ENCODE peak calls at places on chromosomes 2 and 18, in eight cellular contexts. L is cardiac muscle cell, Y is astrocyte of the spinal cord, K is Calu3, N is AG08396, J is HS-27A, O is coronary artery, P is hypothalamus. S is an unnamed sample.

GRCh38 chr2:72961853-72962468 is 44.6 kb downstream of the EMX1 start:
- DNase-seq in P (no peak), O (no peak), L (no peak), J (no peak), Y (no peak), K (no peak), N (no peak), S (no peak)

GRCh38 chr2:54572636-54573531 is 116.8 kb downstream of the SPTBN1 start:
- DNase-seq in N (no peak), P (no peak), L (peak), K (no peak), Y (peak), O (no peak), J (no peak), S (peak)

GRCh38 chr2:136008205-136008865 is 22.9 kb upstream of the DARS1 start:
- DNase-seq in N (no peak), J (no peak), L (no peak), Y (no peak), K (no peak), O (no peak), P (no peak), S (peak)

GRCh38 chr18:55839350-55839749 is 251.4 kb upstream of the TCF4 start:
- DNase-seq in Y (peak), K (no peak), P (no peak), J (no peak), O (no peak), N (peak), L (peak), S (no peak)

GRCh38 chr18:79523221-79523737 is 127.5 kb downstream of the NFATC1 start:
- DNase-seq in Y (no peak), N (no peak), P (no peak), L (no peak), O (peak), K (no peak), J (no peak), S (peak)

GRCh38 chr2:199019898-199020507 is 437.7 kb downstream of the SATB2 start:
- DNase-seq in P (no peak), Y (peak), K (peak), L (peak), N (peak), O (no peak), J (no peak), S (no peak)

GRCh38 chr2:174012347-174013309 is 47.5 kb upstream of the SP3 start:
- DNase-seq in Y (peak), L (peak), N (peak), K (no peak), P (peak), J (no peak), O (no peak), S (no peak)

GRCh38 chr2:40315684-40316083 is 136.2 kb downstream of the SLC8A1 start:
- DNase-seq in L (peak), K (no peak), J (no peak), Y (peak), N (no peak), O (no peak), P (no peak), S (no peak)

GRCh38 chr2:240463274-240463865 is 27.9 kb downstream of the GPC1 start:
- DNase-seq in L (no peak), Y (no peak), P (no peak), N (no peak), O (peak), K (peak), J (no peak), S (no peak)

GRCh38 chr2:134315471-134315870 is 61.6 kb downstream of the MGAT5 start:
- DNase-seq in P (no peak), Y (no peak), N (no peak), J (no peak), L (no peak), O (no peak), K (no peak), S (no peak)

GRCh38 chr2:85439986-85440385 is 21.5 kb downstream of the SH2D6 start:
- DNase-seq in O (no peak), L (no peak), Y (no peak), K (no peak), N (no peak), P (no peak), J (no peak), S (no peak)

GRCh38 chr2:20803974-20804373 is 18.9 kb downstream of the LDAH start:
- DNase-seq in Y (no peak), L (no peak), N (no peak), P (no peak), K (no peak), O (no peak), J (no peak), S (no peak)

GRCh38 chr2:28394331-28394877 is 1.7 kb downstream of the FOSL2 start:
- DNase-seq in Y (peak), L (peak), J (no peak), O (no peak), N (peak), P (no peak), K (peak), S (no peak)

GRCh38 chr2:37523861-37524362 is 147.5 kb downstream of the CDC42EP3 start:
- DNase-seq in Y (peak), P (no peak), N (peak), L (peak), K (no peak), J (no peak), O (no peak), S (no peak)

GRCh38 chr2:7068447-7068846 is 151.2 kb downstream of the RNF144A start:
- DNase-seq in K (no peak), P (no peak), O (no peak), J (no peak), N (no peak), L (no peak), Y (no peak), S (no peak)

GRCh38 chr2:26678026-26678425 is 14.5 kb upstream of the KCNK3 start:
- DNase-seq in O (no peak), N (no peak), L (peak), J (no peak), P (no peak), K (no peak), Y (no peak), S (no peak)

GRCh38 chr2:231664727-231665126 is 43.6 kb upstream of the PTMA start:
- DNase-seq in K (no peak), O (no peak), N (no peak), Y (no peak), P (no peak), L (no peak), J (no peak), S (no peak)

GRCh38 chr2:100561191-100561590 is 1.6 kb upstream of the PDCL3 start:
- DNase-seq in P (no peak), L (no peak), K (no peak), J (no peak), O (no peak), Y (no peak), N (no peak), S (no peak)

GRCh38 chr18:68714356-68714706 is 577 bp downstream of the TMX3 start:
- DNase-seq in K (peak), J (no peak), P (no peak), L (no peak), N (peak), Y (peak), O (no peak), S (no peak)

GRCh38 chr2:195428673-195429072 is 228.4 kb upstream of the SLC39A10 start:
- DNase-seq in L (no peak), Y (no peak), J (no peak), P (no peak), O (no peak), K (no peak), N (no peak), S (no peak)

GRCh38 chr2:132489150-132489549 is 72.5 kb downstream of the GPR39 start:
- DNase-seq in O (no peak), K (no peak), J (no peak), P (no peak), L (peak), N (peak), Y (peak), S (no peak)

GRCh38 chr2:136000502-136000901 is 15.1 kb upstream of the DARS1 start:
- DNase-seq in J (no peak), N (no peak), P (no peak), O (no peak), K (no peak), Y (no peak), L (no peak), S (no peak)

S was measured in activated T-helper 2 cell treated with anti-CD3 and anti-CD28 coated beads, Interferon-gamma antibody, Interleukin-2, Interleukin-4, amounts not matched to agents 10 μg/mL and 5 μg/mL and 100 μg/mL, durations not matched to agents 14 hours and 24 hours and 36 hours.